ENCODE peak calls at places on chromosomes 2 and 18, in nine cellular contexts. One of them, this sample, is unnamed.

GRCh38 chr18:6055711-6056110 is 160.4 kb upstream of the TMEM200C start:
- DNase-seq in GM23248: peak; percentile 82
- DNase-seq in cardiac muscle cell: no peak
- DNase-seq in adrenal gland: no peak
- DNase-seq in upper lobe of right lung: no peak
- DNase-seq in esophagus squamous epithelium: no peak
- DNase-seq in tibial nerve: no peak
- DNase-seq in breast epithelium: no peak
- DNase-seq in lower lobe of right lung: no peak
- DNase-seq in this sample: no peak

GRCh38 chr2:144414324-144414845 is 105.5 kb downstream of the ZEB2 start:
- DNase-seq in cardiac muscle cell: no peak
- DNase-seq in lower lobe of right lung: peak; percentile 75
- DNase-seq in adrenal gland: no peak
- DNase-seq in esophagus squamous epithelium: no peak
- DNase-seq in upper lobe of right lung: peak; percentile 68
- DNase-seq in GM23248: peak; percentile 95
- DNase-seq in tibial nerve: no peak
- DNase-seq in breast epithelium: no peak
- DNase-seq in this sample: no peak

GRCh38 chr18:34659579-34660517 is 50.2 kb upstream of the DTNA start:
- DNase-seq in upper lobe of right lung: peak; percentile 74
- DNase-seq in esophagus squamous epithelium: no peak
- DNase-seq in cardiac muscle cell: peak; percentile 82
- DNase-seq in GM23248: peak; percentile 98
- DNase-seq in tibial nerve: peak; percentile 84
- DNase-seq in adrenal gland: peak; percentile 95
- DNase-seq in breast epithelium: peak; percentile 88
- DNase-seq in lower lobe of right lung: peak; percentile 73
- DNase-seq in this sample: no peak

GRCh38 chr18:62450546-62451395 is 72.1 kb upstream of the ZCCHC2 start:
- DNase-seq in adrenal gland: peak; percentile 97
- DNase-seq in esophagus squamous epithelium: no peak
- DNase-seq in lower lobe of right lung: peak; percentile 77
- DNase-seq in breast epithelium: peak; percentile 52
- DNase-seq in cardiac muscle cell: peak; percentile 19
- DNase-seq in GM23248: peak; percentile 91
- DNase-seq in tibial nerve: peak; percentile 21
- DNase-seq in upper lobe of right lung: peak; percentile 79
- DNase-seq in this sample: no peak

GRCh38 chr2:63881208-63881607 is 39.5 kb downstream of the UGP2 start:
- DNase-seq in tibial nerve: no peak
- DNase-seq in upper lobe of right lung: no peak
- DNase-seq in adrenal gland: no peak
- DNase-seq in breast epithelium: no peak
- DNase-seq in GM23248: no peak
- DNase-seq in cardiac muscle cell: no peak
- DNase-seq in lower lobe of right lung: no peak
- DNase-seq in esophagus squamous epithelium: no peak
- DNase-seq in this sample: no peak

GRCh38 chr2:113080134-113080533 is 12.4 kb downstream of the IL1F10 start:
- DNase-seq in GM23248: peak; percentile 75
- DNase-seq in upper lobe of right lung: no peak
- DNase-seq in cardiac muscle cell: peak; percentile 54
- DNase-seq in breast epithelium: no peak
- DNase-seq in lower lobe of right lung: peak; percentile 53
- DNase-seq in adrenal gland: peak; percentile 58
- DNase-seq in tibial nerve: peak; percentile 32
- DNase-seq in esophagus squamous epithelium: no peak
- DNase-seq in this sample: no peak

GRCh38 chr2:222663448-222663847 is 7.6 kb upstream of the FARSB start:
- DNase-seq in cardiac muscle cell: peak; percentile 72
- DNase-seq in upper lobe of right lung: no peak
- DNase-seq in esophagus squamous epithelium: no peak
- DNase-seq in GM23248: no peak
- DNase-seq in lower lobe of right lung: no peak
- DNase-seq in tibial nerve: no peak
- DNase-seq in adrenal gland: no peak
- DNase-seq in breast epithelium: no peak
- DNase-seq in this sample: no peak

GRCh38 chr2:71779306-71779855 is 326.0 kb downstream of the DYSF start:
- DNase-seq in tibial nerve: no peak
- DNase-seq in GM23248: peak; percentile 58
- DNase-seq in breast epithelium: no peak
- DNase-seq in esophagus squamous epithelium: no peak
- DNase-seq in lower lobe of right lung: no peak
- DNase-seq in upper lobe of right lung: no peak
- DNase-seq in cardiac muscle cell: no peak
- DNase-seq in adrenal gland: no peak
- DNase-seq in this sample: no peak

GRCh38 chr18:55088561-55088960 is 129.3 kb upstream of the CCDC68 start:
- DNase-seq in breast epithelium: no peak
- DNase-seq in tibial nerve: no peak
- DNase-seq in cardiac muscle cell: no peak
- DNase-seq in esophagus squamous epithelium: no peak
- DNase-seq in adrenal gland: no peak
- DNase-seq in lower lobe of right lung: no peak
- DNase-seq in GM23248: no peak
- DNase-seq in upper lobe of right lung: no peak
- DNase-seq in this sample: no peak

GRCh38 chr2:75321558-75321957 is 122.2 kb upstream of the TACR1 start:
- DNase-seq in tibial nerve: no peak
- DNase-seq in breast epithelium: no peak
- DNase-seq in lower lobe of right lung: no peak
- DNase-seq in esophagus squamous epithelium: no peak
- DNase-seq in cardiac muscle cell: no peak
- DNase-seq in GM23248: no peak
- DNase-seq in upper lobe of right lung: no peak
- DNase-seq in adrenal gland: no peak
- DNase-seq in this sample: no peak

GRCh38 chr18:58443671-58444070 is 185.2 kb downstream of the ALPK2 start:
- DNase-seq in breast epithelium: no peak
- DNase-seq in adrenal gland: no peak
- DNase-seq in upper lobe of right lung: no peak
- DNase-seq in GM23248: no peak
- DNase-seq in lower lobe of right lung: no peak
- DNase-seq in tibial nerve: no peak
- DNase-seq in cardiac muscle cell: no peak
- DNase-seq in esophagus squamous epithelium: no peak
- DNase-seq in this sample: no peak

GRCh38 chr2:85743304-85743978 is 10.3 kb upstream of the ATOH8 start:
- DNase-seq in cardiac muscle cell: no peak
- DNase-seq in tibial nerve: no peak
- DNase-seq in esophagus squamous epithelium: no peak
- DNase-seq in upper lobe of right lung: peak; percentile 56
- DNase-seq in adrenal gland: peak; percentile 47
- DNase-seq in lower lobe of right lung: no peak
- DNase-seq in GM23248: peak; percentile 84
- DNase-seq in breast epithelium: no peak
- DNase-seq in this sample: no peak

GRCh38 chr2:10584843-10585475 is 104.8 kb downstream of the NOL10 start:
- DNase-seq in lower lobe of right lung: no peak
- DNase-seq in GM23248: peak; percentile 91
- DNase-seq in cardiac muscle cell: peak; percentile 39
- DNase-seq in tibial nerve: no peak
- DNase-seq in upper lobe of right lung: no peak
- DNase-seq in esophagus squamous epithelium: no peak
- DNase-seq in adrenal gland: no peak
- DNase-seq in breast epithelium: no peak
- DNase-seq in this sample: no peak

GRCh38 chr2:192887296-192887695 is 692.6 kb upstream of the TMEFF2 start:
- DNase-seq in adrenal gland: no peak
- DNase-seq in cardiac muscle cell: no peak
- DNase-seq in GM23248: no peak
- DNase-seq in esophagus squamous epithelium: no peak
- DNase-seq in lower lobe of right lung: no peak
- DNase-seq in upper lobe of right lung: no peak
- DNase-seq in breast epithelium: no peak
- DNase-seq in tibial nerve: no peak
- DNase-seq in this sample: no peak

GRCh38 chr2:43224131-43224570 is 2.3 kb downstream of the ZFP36L2 start:
- DNase-seq in GM23248: peak; percentile 80
- DNase-seq in breast epithelium: peak; percentile 58
- DNase-seq in adrenal gland: peak; percentile 73
- DNase-seq in cardiac muscle cell: peak; percentile 81
- DNase-seq in lower lobe of right lung: peak; percentile 78
- DNase-seq in tibial nerve: peak; percentile 58
- DNase-seq in esophagus squamous epithelium: no peak
- DNase-seq in upper lobe of right lung: peak; percentile 86
- DNase-seq in this sample: peak; percentile 52

GRCh38 chr18:36724169-36724568 is 104.6 kb downstream of the TPGS2 start:
- DNase-seq in adrenal gland: no peak
- DNase-seq in cardiac muscle cell: no peak
- DNase-seq in esophagus squamous epithelium: no peak
- DNase-seq in GM23248: no peak
- DNase-seq in tibial nerve: no peak
- DNase-seq in breast epithelium: no peak
- DNase-seq in upper lobe of right lung: no peak
- DNase-seq in lower lobe of right lung: no peak
- DNase-seq in this sample: no peak
- H3K4me3 ChIP-seq in adrenal gland: no peak overlapping the region
- H3K4me3 ChIP-seq in cardiac muscle cell: no peak overlapping the region
- H3K4me3 ChIP-seq in esophagus squamous epithelium: peak overlapping the region; percentile 26
- H3K4me3 ChIP-seq in GM23248: peak overlapping the region; percentile 34
- H3K4me3 ChIP-seq in tibial nerve: no peak overlapping the region
- H3K4me3 ChIP-seq in breast epithelium: no peak overlapping the region
- H3K4me3 ChIP-seq in upper lobe of right lung: no peak overlapping the region
- H3K4me3 ChIP-seq in lower lobe of right lung: no peak overlapping the region
- H3K4me3 ChIP-seq in this sample: no peak overlapping the region

GRCh38 chr18:76134631-76135030 is 360.4 kb downstream of the ZNF516 start:
- DNase-seq in GM23248: no peak
- DNase-seq in esophagus squamous epithelium: no peak
- DNase-seq in tibial nerve: no peak
- DNase-seq in breast epithelium: no peak
- DNase-seq in adrenal gland: no peak
- DNase-seq in lower lobe of right lung: no peak
- DNase-seq in cardiac muscle cell: no peak
- DNase-seq in upper lobe of right lung: no peak
- DNase-seq in this sample: no peak
- H3K9me3 ChIP-seq in GM23248: no peaks in the 10 kb centered on the region
- H3K9me3 ChIP-seq in esophagus squamous epithelium: no peaks in the 10 kb centered on the region
- H3K9me3 ChIP-seq in tibial nerve: peaks cover 14% of the 10 kb centered on the region
- H3K9me3 ChIP-seq in breast epithelium: no peaks in the 10 kb centered on the region
- H3K9me3 ChIP-seq in adrenal gland: no peaks in the 10 kb centered on the region
- H3K9me3 ChIP-seq in lower lobe of right lung: no peaks in the 10 kb centered on the region
- H3K9me3 ChIP-seq in cardiac muscle cell: no peaks in the 10 kb centered on the region
- H3K9me3 ChIP-seq in upper lobe of right lung: no peaks in the 10 kb centered on the region
- H3K9me3 ChIP-seq in this sample: no peaks in the 10 kb centered on the region

GRCh38 chr2:46351388-46352141 is 54.4 kb downstream of the EPAS1 start:
- DNase-seq in cardiac muscle cell: no peak
- DNase-seq in tibial nerve: no peak
- DNase-seq in breast epithelium: no peak
- DNase-seq in adrenal gland: peak; percentile 38
- DNase-seq in esophagus squamous epithelium: no peak
- DNase-seq in GM23248: no peak
- DNase-seq in upper lobe of right lung: no peak
- DNase-seq in lower lobe of right lung: peak; percentile 59
- DNase-seq in this sample: peak; percentile 48
- H3K4me3 ChIP-seq in cardiac muscle cell: no peak overlapping the region
- H3K4me3 ChIP-seq in tibial nerve: no peak overlapping the region
- H3K4me3 ChIP-seq in breast epithelium: no peak overlapping the region
- H3K4me3 ChIP-seq in adrenal gland: no peak overlapping the region
- H3K4me3 ChIP-seq in esophagus squamous epithelium: no peak overlapping the region
- H3K4me3 ChIP-seq in GM23248: no peak overlapping the region
- H3K4me3 ChIP-seq in upper lobe of right lung: peak overlapping the region; percentile 6
- H3K4me3 ChIP-seq in lower lobe of right lung: peak overlapping the region; percentile 32
- H3K4me3 ChIP-seq in this sample: peak overlapping the region; percentile 40

DNA sequence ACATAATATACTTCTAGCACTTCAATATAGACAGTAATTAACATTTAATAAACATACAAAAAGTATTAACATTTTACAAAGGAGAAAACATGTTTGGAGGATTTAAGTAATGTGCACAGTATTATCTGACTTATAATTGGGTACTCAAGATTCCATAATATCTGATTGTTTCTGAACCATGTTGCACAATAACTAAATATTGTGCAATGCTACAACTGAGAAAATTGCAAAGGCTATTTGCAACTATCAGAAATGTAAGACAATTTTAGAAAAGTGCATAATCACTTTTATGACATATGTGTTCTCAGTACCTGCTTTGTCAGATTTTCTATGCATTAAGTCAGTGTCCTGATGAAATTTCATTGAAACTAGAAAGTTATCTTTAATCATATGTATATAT is 934.6 kb downstream of the SOCS6 start:
- DNase-seq in adrenal gland: no peak
- DNase-seq in GM23248: no peak
- DNase-seq in upper lobe of right lung: no peak
- DNase-seq in lower lobe of right lung: no peak
- DNase-seq in esophagus squamous epithelium: no peak
- DNase-seq in breast epithelium: no peak
- DNase-seq in cardiac muscle cell: no peak
- DNase-seq in tibial nerve: no peak
- DNase-seq in this sample: no peak
- H3K9me3 ChIP-seq in adrenal gland: no peaks in the 10 kb centered on the region
- H3K9me3 ChIP-seq in GM23248: no peaks in the 10 kb centered on the region
- H3K9me3 ChIP-seq in upper lobe of right lung: no peaks in the 10 kb centered on the region
- H3K9me3 ChIP-seq in lower lobe of right lung: no peaks in the 10 kb centered on the region
- H3K9me3 ChIP-seq in esophagus squamous epithelium: peaks cover 3% of the 10 kb centered on the region
- H3K9me3 ChIP-seq in breast epithelium: no peaks in the 10 kb centered on the region
- H3K9me3 ChIP-seq in cardiac muscle cell: no peaks in the 10 kb centered on the region
- H3K9me3 ChIP-seq in tibial nerve: no peaks in the 10 kb centered on the region
- H3K9me3 ChIP-seq in this sample: no peaks in the 10 kb centered on the region

DNA sequence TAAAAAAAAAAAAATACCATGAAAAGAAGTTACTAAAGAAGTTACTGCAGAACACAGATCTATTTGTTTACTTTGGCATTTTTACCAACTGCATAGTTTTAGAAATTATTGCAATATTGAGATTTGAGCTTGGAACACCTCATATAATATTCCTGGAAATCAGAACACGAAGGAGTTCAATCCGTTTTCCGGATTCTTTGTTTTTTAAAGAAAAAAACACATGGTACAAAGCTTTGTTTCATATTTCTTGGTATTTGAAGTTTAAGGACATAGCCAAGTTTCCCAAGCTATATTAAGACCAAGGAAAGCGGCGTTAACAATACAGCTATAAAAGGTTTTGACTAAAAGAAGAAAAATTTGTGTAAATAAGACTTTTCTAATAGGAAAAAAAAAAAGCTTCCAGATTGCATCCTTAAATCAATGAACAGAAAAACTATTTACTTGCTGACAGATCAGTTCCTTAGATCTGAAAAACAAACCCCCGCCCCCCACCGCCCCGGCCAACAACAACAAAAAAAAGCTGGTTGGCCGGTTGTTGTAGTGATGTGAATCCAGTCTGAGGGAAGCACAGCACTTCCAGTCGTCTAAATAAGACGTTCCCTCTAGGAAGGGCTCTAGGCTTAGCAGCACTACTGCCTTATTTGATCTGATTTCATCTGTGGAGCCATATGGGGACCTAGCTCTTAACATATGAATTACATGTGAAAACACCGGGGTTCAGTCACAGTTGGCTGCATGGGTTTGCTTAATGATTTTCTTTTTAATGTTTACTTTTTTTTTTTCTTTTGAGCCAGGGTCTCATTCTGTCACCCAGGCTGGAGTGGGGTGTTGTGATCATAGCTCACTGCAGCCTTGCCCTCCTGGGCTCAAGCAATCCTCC is 2.5 kb upstream of the RHOB start:
- DNase-seq in lower lobe of right lung: no peak
- DNase-seq in breast epithelium: no peak
- DNase-seq in cardiac muscle cell: no peak
- DNase-seq in upper lobe of right lung: peak; percentile 8
- DNase-seq in adrenal gland: peak; percentile 60
- DNase-seq in GM23248: peak; percentile 78
- DNase-seq in tibial nerve: peak; percentile 57
- DNase-seq in esophagus squamous epithelium: no peak
- DNase-seq in this sample: no peak
- H3K4me3 ChIP-seq in lower lobe of right lung: no peak overlapping the region
- H3K4me3 ChIP-seq in breast epithelium: peak overlapping the region; percentile 30
- H3K4me3 ChIP-seq in cardiac muscle cell: no peak overlapping the region
- H3K4me3 ChIP-seq in upper lobe of right lung: no peak overlapping the region
- H3K4me3 ChIP-seq in adrenal gland: no peak overlapping the region
- H3K4me3 ChIP-seq in GM23248: peak overlapping the region; percentile 29
- H3K4me3 ChIP-seq in tibial nerve: no peak overlapping the region
- H3K4me3 ChIP-seq in esophagus squamous epithelium: peak overlapping the region; percentile 22
- H3K4me3 ChIP-seq in this sample: no peak overlapping the region